ENCODE peak calls at places on chromosomes 16 and 17, in four cellular contexts. E is A549, X is body of pancreas, N is heart left ventricle. Z is an unnamed sample.
A peak's percentile ranks its signal among the peaks of the same experiment; 100 is the strongest.

GRCh38 chr16:54932737-54933254 is 2.1 kb downstream of the IRX5 start:
- DNase-seq in E (no peak), X (no peak), N (no peak), Z (no peak)

GRCh38 chr17:31825961-31826691 is 32.9 kb downstream of the COPRS start:
- DNase-seq in E (no peak), X (no peak), N (no peak), Z (no peak)

GRCh38 chr16:53614346-53614745 is 89.3 kb downstream of the RPGRIP1L start:
- DNase-seq in E (no peak), X (no peak), N (no peak), Z (no peak)

GRCh38 chr16:73058221-73058615 is 10.3 kb upstream of the ZFHX3 start:
- DNase-seq in E (no peak), X (peak; percentile 59), N (peak; percentile 71), Z (no peak)

GRCh38 chr17:15171433-15172047 is 93.6 kb downstream of the PMP22 start:
- DNase-seq in E (peak; percentile 75), X (peak; percentile 65), N (peak; percentile 75), Z (peak; percentile 44)

GRCh38 chr17:57362797-57363556 is 106.7 kb downstream of the MSI2 start:
- DNase-seq in E (no peak), X (no peak), N (no peak), Z (no peak)

GRCh38 chr16:82761236-82761635 is 134.5 kb downstream of the CDH13 start:
- DNase-seq in E (no peak), X (peak; percentile 43), N (peak; percentile 93), Z (no peak)

GRCh38 chr17:3032258-3033247 is 30.9 kb downstream of the OR1D5 start:
- DNase-seq in E (no peak), X (peak; percentile 9), N (no peak), Z (no peak)

GRCh38 chr17:45782889-45783592 is 1.1 kb upstream of the CRHR1 start:
- DNase-seq in E (peak; percentile 58), X (peak; percentile 15), N (peak; percentile 36), Z (no peak)

GRCh38 chr16:24668481-24669001 is 60.9 kb upstream of the TNRC6A start:
- DNase-seq in E (no peak), X (no peak), N (no peak), Z (no peak)

GRCh38 chr16:68665501-68665900 is 20.4 kb downstream of the CDH3 start:
- DNase-seq in E (no peak), X (no peak), N (no peak), Z (peak; percentile 47)

GRCh38 chr16:2904922-2905240 is 6.8 kb upstream of the FLYWCH1 start:
- DNase-seq in E (no peak), X (peak; percentile 46), N (peak; percentile 55), Z (no peak)

GRCh38 chr16:14572535-14572934 is 57.5 kb downstream of the PARN start:
- DNase-seq in E (no peak), X (no peak), N (no peak), Z (no peak)

GRCh38 chr16:4477966-4478365 is 1.8 kb downstream of the HMOX2 start:
- DNase-seq in E (no peak), X (no peak), N (no peak), Z (no peak)

GRCh38 chr17:28370035-28370743 is at the start of gene VTN:
- DNase-seq in E (peak; percentile 90), X (peak; percentile 72), N (peak; percentile 73), Z (no peak)

GRCh38 chr17:61551255-61551742 is 39.7 kb downstream of the NACA2 start:
- DNase-seq in E (peak; percentile 68), X (no peak), N (no peak), Z (peak; percentile 34)

GRCh38 chr17:74547736-74548135 is 1.8 kb upstream of the CD300C start:
- DNase-seq in E (peak; percentile 20), X (no peak), N (no peak), Z (peak; percentile 32)

GRCh38 chr17:79137791-79138190 is 63.2 kb downstream of the ENGASE start:
- DNase-seq in E (no peak), X (no peak), N (no peak), Z (no peak)

GRCh38 chr16:84356176-84356575 is 12.2 kb upstream of the ATP2C2 start:
- DNase-seq in E (no peak), X (no peak), N (no peak), Z (no peak)

GRCh38 chr16:82936941-82937551 is 310.3 kb downstream of the CDH13 start:
- DNase-seq in E (no peak), X (no peak), N (no peak), Z (peak; percentile 15)

GRCh38 chr16:87443964-87444363 is 48.9 kb downstream of the ZCCHC14 start:
- DNase-seq in E (no peak), X (no peak), N (no peak), Z (no peak)

GRCh38 chr17:7307686-7308624 is 527 bp downstream of the EIF5A start:
- DNase-seq in E (peak; percentile 52), X (peak; percentile 65), N (peak; percentile 68), Z (no peak)

GRCh38 chr16:24525970-24526559 is 13.3 kb upstream of the RBBP6 start:
- DNase-seq in E (peak; percentile 82), X (peak; percentile 19), N (no peak), Z (no peak)

GRCh38 chr16:53501216-53501859 is 1.7 kb downstream of the AKTIP start:
- DNase-seq in E (no peak), X (no peak), N (no peak), Z (no peak)

GRCh38 chr16:5560084-5560483 is 462.5 kb upstream of the EEF2KMT start:
- DNase-seq in E (no peak), X (no peak), N (no peak), Z (no peak)

GRCh38 chr17:34645636-34646035 is 66.3 kb downstream of the TMEM132E start:
- DNase-seq in E (no peak), X (no peak), N (no peak), Z (no peak)

GRCh38 chr17:40558300-40558584 is 7.0 kb downstream of the CCR7 start:
- DNase-seq in E (no peak), X (no peak), N (no peak), Z (no peak)

GRCh38 chr17:37490638-37491614 is 1.2 kb downstream of the DUSP14 start:
- DNase-seq in E (peak; percentile 82), X (no peak), N (peak; percentile 57), Z (peak; percentile 90)

GRCh38 chr17:3894927-3895343 is 2.1 kb upstream of the CAMKK1 start:
- DNase-seq in E (peak; percentile 52), X (peak; percentile 64), N (peak; percentile 61), Z (peak; percentile 53)

GRCh38 chr17:8223356-8224063 is 13.1 kb upstream of the AURKB start:
- DNase-seq in E (peak; percentile 81), X (peak; percentile 66), N (peak; percentile 77), Z (no peak)

GRCh38 chr16:707062-707538 is 1.5 kb upstream of the FBXL16 start:
- DNase-seq in E (peak; percentile 57), X (no peak), N (no peak), Z (no peak)

GRCh38 chr16:46970089-46970488 is 3.4 kb downstream of the DNAJA2 start:
- DNase-seq in E (no peak), X (peak; percentile 50), N (peak; percentile 64), Z (no peak)

GRCh38 chr17:19753661-19754463 is 5.8 kb upstream of the ALDH3A1 start:
- DNase-seq in E (peak; percentile 91), X (peak; percentile 54), N (peak; percentile 55), Z (peak; percentile 79)

GRCh38 chr17:12859520-12859919 is 70.2 kb downstream of the ARHGAP44 start:
- DNase-seq in E (no peak), X (no peak), N (no peak), Z (no peak)

GRCh38 chr17:76553163-76553908 is 13.5 kb downstream of the PRCD start:
- DNase-seq in E (no peak), X (no peak), N (no peak), Z (no peak)

GRCh38 chr17:80791758-80792284 is 199.8 kb upstream of the CHMP6 start:
- DNase-seq in E (peak; percentile 96), X (peak; percentile 21), N (peak; percentile 57), Z (peak; percentile 87)

GRCh38 chr16:30786936-30787612 is at the start of gene ZNF629:
- DNase-seq in E (peak; percentile 77), X (peak; percentile 73), N (peak; percentile 85), Z (peak; percentile 85)

GRCh38 chr17:40311575-40311974 is 2.6 kb downstream of the RARA start:
- DNase-seq in E (no peak), X (no peak), N (peak; percentile 77), Z (no peak)

GRCh38 chr17:42340691-42341127 is 47.5 kb downstream of the STAT3 start:
- DNase-seq in E (no peak), X (no peak), N (no peak), Z (no peak)

GRCh38 chr16:11175850-11176341 is 80.1 kb downstream of the SOCS1 start:
- DNase-seq in E (no peak), X (no peak), N (no peak), Z (no peak)
- TF ChIP-seq POLR2A in E (no peak), X (no peak), N (no peak), Z (no peak)

DNA sequence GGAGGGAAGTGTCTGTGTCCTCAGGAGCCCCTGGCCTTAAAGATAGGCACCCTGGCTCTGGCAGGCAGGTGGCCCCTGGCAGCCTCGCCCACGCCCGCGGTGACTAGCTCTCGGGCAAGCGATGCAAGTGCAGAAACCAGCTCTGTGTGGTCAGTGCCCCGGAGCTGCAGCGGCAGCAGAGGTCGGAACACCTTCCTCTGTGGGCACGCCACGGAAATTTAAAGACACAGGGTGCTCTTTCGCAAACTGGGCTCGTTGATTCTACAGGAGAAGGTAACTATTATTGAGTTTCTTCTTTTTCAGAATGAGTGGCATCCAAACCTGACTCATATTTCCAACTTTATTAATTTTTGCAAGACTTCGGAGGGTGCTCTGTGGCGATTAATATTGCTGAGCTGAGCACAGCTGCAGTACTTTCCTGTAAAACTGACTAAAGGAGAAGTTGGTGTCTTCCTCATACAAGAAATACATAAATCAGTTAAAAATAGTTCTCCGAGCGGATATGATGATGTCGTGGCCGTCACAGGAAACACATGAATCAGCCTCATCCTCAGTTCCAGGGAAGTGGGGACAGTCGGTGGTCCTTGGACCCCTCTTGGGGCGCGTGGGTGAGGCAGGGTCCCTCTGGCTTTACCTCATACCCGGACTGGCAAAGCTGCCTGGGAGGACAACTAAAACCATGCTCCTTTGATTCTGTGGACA is 120.2 kb downstream of the METRNL start:
- DNase-seq in E (no peak), X (peak; percentile 11), N (peak; percentile 65), Z (no peak)
- TF ChIP-seq POLR2A in E (no peak), X (no peak), N (no peak), Z (no peak)

DNA sequence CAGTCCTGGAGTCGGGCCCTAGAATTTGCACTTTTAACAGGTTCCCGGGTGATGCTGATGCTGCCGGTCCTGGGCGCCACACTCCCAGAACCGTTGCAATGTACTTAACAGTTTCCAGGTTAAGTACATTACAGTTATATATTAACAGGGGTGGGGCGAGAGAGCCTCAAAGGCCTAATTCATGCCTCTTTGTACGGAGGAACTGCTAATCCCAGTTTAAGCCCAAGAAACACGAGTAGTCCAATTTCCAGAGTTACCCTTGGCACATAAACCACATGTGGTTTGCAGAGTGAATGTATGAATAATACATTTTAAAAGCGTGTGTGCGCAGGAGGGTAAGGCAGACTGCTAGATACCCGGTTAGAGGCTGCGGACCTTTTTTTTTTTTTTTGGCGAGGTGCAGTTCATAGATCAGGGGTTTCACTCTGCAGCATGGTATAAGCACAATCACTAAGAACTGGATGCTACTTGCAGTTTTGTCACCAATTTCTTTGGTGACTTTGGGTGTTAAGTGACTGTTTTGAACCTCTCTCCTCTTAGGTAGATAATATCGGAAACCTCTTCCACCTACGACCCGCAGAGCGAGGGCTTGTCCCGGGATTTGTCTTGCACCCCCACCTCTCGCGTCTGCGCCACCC is 714 bp downstream of the COX11 start:
- DNase-seq in E (peak; percentile 45), X (no peak), N (no peak), Z (no peak)
- TF ChIP-seq POLR2A in E (no peak), X (no peak), N (no peak), Z (no peak)

GRCh38 chr16:66880288-66881013 is at the start of gene PDP2:
- DNase-seq in E (peak; percentile 96), X (peak; percentile 97), N (peak; percentile 97), Z (peak; percentile 95)
- TF ChIP-seq POLR2A in E (peak; percentile 70), X (peak; percentile 91), N (no peak), Z (peak; percentile 60)

Z was measured in H54.